ENCODE peak calls at places on chromosome 17, in six cellular contexts. L is psoas muscle, H is prostate gland, P is hepatocyte, Y is thyroid gland, Z is pancreas. M is an unnamed sample. For H3K9me3 and H3K27me3, the result is how much of the 10 kb centered on the place peaks cover.

GRCh38 chr17:29617125-29617480 is 5.6 kb downstream of the CORO6 start:
- DNase-seq in P (peak), H (peak), Z (peak), L (peak), Y (peak), M (peak)

GRCh38 chr17:55705847-55706246 is 16.8 kb downstream of the TMEM100 start:
- DNase-seq in P (no peak), H (no peak), L (no peak), Z (no peak), Y (no peak), M (no peak)

GRCh38 chr17:76740329-76741118 is 2.6 kb downstream of the MFSD11 start:
- DNase-seq in L (no peak), Z (no peak), P (no peak), H (no peak), Y (no peak), M (no peak)

GRCh38 chr17:18039535-18040286 is 503 bp downstream of the GID4 start:
- DNase-seq in H (no peak), Z (peak), P (peak), Y (peak), L (peak), M (no peak)

GRCh38 chr17:42118545-42118944 is 2.6 kb downstream of the KAT2A start:
- DNase-seq in L (no peak), P (no peak), Z (no peak), Y (no peak), H (no peak), M (no peak)

GRCh38 chr17:65952586-65952985 is 239.3 kb downstream of the CEP112 start:
- DNase-seq in Y (no peak), P (no peak), Z (no peak), L (no peak), H (no peak), M (no peak)

GRCh38 chr17:57604771-57605733 is 140.0 kb downstream of the CCDC182 start:
- DNase-seq in P (peak), Z (peak), Y (peak), H (peak), L (no peak), M (peak)

GRCh38 chr17:31811021-31811565 is 48.0 kb downstream of the COPRS start:
- DNase-seq in H (no peak), Z (no peak), L (no peak), P (no peak), Y (no peak), M (no peak)

DNA sequence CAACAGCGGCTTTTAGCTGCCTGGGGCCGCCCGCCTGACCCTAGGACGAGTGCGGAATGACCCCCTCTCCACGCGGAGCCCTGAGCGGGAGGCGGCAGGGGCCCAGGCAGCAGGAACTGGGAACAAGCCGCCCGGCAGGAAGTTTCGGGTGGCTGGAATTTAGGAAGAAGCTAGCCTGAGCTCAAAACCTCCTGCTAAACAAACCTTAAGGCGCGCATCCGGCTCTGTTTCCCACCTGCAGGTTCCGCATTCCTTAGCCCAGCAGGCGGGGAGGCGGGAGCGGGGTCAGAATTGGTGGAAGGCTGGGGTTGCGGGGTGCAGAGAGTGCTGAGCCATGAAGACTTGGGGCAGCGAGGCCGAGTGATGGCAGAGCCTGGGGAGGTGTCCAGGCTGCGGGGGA is 813.9 kb downstream of the KCNJ18 start:
- DNase-seq in L (no peak), H (no peak), P (no peak), Z (no peak), Y (no peak), M (no peak)
- H3K9me3 ChIP-seq in L (under half), H (under half), P (under half), Z (under half), Y (under half), M (under half)

GRCh38 chr17:48747445-48748363 is 19.2 kb upstream of the HOXB13 start:
- DNase-seq in P (no peak), Z (no peak), L (no peak), Y (no peak), H (peak), M (no peak)

GRCh38 chr17:48749621-48750553 is 21.3 kb upstream of the HOXB13 start:
- DNase-seq in L (no peak), Y (no peak), Z (no peak), P (no peak), H (no peak), M (no peak)

GRCh38 chr17:48748728-48749566 is 20.4 kb upstream of the HOXB13 start:
- DNase-seq in P (no peak), Y (no peak), L (no peak), H (no peak), Z (no peak), M (no peak)

GRCh38 chr17:48746916-48747444 is 18.4 kb upstream of the HOXB13 start:
- DNase-seq in P (no peak), L (no peak), Y (no peak), H (no peak), Z (no peak), M (no peak)

DNA sequence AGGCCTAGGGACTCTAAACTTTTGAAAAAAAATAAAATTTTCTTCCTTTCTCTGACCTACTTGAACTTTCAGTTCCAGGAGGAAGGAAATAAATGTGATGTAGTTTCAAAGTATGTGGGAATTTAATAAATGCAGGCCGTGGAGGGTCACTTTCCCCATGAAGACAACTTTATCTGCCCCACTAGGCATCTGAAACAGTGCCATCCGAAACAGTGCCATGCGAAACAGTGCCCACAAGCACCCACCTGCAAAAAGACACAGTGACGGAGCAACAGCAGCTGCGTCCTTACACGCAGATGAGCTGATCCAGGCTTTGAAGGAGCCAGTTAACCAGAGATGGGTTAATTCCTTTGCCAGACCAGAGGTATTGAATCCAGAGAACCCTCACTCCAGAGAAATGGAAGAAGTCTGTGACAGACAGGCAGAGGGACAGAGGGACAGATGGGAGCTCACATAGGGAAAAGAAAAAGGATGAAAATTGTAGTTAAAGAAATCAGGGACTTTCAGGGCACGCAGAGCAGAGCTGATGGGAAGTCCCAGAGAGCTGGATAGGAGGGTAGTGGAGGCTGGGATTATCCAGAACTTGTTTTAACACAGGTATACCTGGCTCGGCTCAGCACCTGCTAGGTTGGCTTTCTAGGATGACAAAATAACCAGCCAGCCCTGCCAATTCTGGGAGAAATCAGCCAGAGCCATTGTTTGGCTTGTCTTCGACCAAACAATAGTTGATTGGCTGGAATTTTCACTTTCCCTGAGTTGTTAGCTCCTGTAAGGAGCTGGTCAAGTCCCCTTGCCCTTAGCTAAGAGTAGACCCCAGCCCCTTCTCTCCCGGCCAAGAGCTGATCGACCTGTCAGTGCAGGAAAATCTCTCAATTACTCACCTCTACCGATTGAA is 17.1 kb upstream of the HOXB13 start:
- DNase-seq in Z (no peak), Y (no peak), H (peak), L (no peak), P (no peak), M (no peak)
- H3K27me3 ChIP-seq in Z (half or more), Y (half or more), H (under half), L (half or more), P (half or more), M (half or more)

GRCh38 chr17:16551878-16552636 is 16.9 kb downstream of the ZNF287 start:
- DNase-seq in L (no peak), Y (no peak), P (no peak), H (no peak), Z (no peak), M (no peak)
- H3K9me3 ChIP-seq in L (half or more), Y (under half), P (under half), H (under half), Z (under half), M (half or more)

GRCh38 chr17:36931697-36932382 is 5.4 kb upstream of the LHX1 start:
- DNase-seq in Y (peak), Z (no peak), L (no peak), H (peak), P (no peak), M (no peak)
- H3K27me3 ChIP-seq in Y (half or more), Z (half or more), L (half or more), H (half or more), P (half or more), M (half or more)

GRCh38 chr17:78234261-78234865 is 2.9 kb downstream of the TMEM235 start:
- DNase-seq in L (no peak), H (no peak), Y (no peak), P (no peak), Z (no peak), M (no peak)
- H3K9me3 ChIP-seq in L (under half), H (under half), Y (under half), P (under half), Z (under half), M (under half)

GRCh38 chr17:48053758-48054237 is 5.6 kb downstream of the NFE2L1 start:
- DNase-seq in Z (no peak), H (no peak), L (no peak), P (no peak), Y (no peak), M (no peak)
- H3K27me3 ChIP-seq in Z (under half), H (under half), L (under half), P (under half), Y (under half), M (under half)

GRCh38 chr17:11554042-11554441 is 44.2 kb upstream of the DNAH9 start:
- DNase-seq in Z (no peak), H (no peak), Y (peak), L (no peak), P (no peak), M (no peak)

GRCh38 chr17:11553135-11553534 is 45.1 kb upstream of the DNAH9 start:
- DNase-seq in Y (no peak), L (no peak), P (no peak), H (no peak), Z (no peak), M (no peak)

GRCh38 chr17:11554542-11554941 is 43.7 kb upstream of the DNAH9 start:
- DNase-seq in P (no peak), L (no peak), Z (no peak), H (no peak), Y (no peak), M (no peak)

GRCh38 chr17:11557727-11558452 is 40.4 kb upstream of the DNAH9 start:
- DNase-seq in L (no peak), P (no peak), Z (no peak), H (no peak), Y (no peak), M (no peak)

DNA sequence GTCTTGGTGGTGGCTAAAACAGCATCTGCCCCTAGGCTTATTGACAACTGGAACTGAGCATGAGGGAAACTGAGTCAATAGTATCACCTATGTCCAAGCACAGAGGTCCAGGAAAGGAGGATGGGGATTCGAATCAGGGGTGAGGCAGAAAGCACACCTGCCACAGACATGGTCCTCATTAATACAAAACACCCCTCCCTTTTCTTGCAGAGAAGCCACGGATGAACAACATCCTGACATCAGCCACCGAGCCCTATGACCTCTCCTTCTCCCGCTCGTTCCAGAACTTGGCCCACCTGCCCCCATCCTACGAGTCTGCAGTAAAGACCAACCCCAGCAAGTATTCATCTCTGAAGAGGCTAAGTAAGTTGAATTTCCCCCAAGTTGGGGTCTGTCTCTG is 42.7 kb upstream of the DNAH9 start:
- DNase-seq in Z (no peak), P (no peak), H (no peak), L (no peak), Y (no peak), M (no peak)
- H3K9me3 ChIP-seq in Z (under half), P (under half), H (under half), L (under half), Y (under half), M (under half)

DNA sequence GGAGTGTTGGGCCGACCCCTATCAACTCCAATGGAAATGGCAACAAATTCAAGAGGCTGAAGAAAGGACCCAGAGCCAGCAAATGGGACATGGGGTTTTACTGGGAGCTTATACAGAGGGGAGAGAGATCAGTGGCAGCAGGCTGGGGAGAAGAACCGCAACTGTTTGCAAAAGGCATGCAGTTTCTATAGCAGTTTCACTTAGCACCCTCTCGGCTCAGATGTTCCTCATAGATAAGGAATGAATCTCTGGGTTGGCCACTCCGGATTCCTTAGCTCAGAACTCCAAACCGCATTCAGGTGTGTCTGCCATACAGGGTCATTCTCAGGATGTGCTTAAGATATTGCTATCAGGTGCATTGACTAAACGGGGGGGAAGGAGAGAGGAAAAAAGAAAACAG is 71.1 kb upstream of the RPL38 start:
- DNase-seq in P (no peak), H (no peak), L (no peak), Z (no peak), Y (no peak), M (no peak)
- H3K27me3 ChIP-seq in P (under half), H (under half), L (under half), Z (under half), Y (under half), M (under half)